ENCODE peak calls at places on chromosomes 7 and 10, in nine cellular contexts. P is tibial nerve, I is IMR-90, F is HCT116, B is sigmoid colon, A is uterus, H is testis, Y is right lobe of liver, M is body of pancreas. G is an unnamed sample.

GRCh38 chr7:138338361-138338760 is 121.7 kb upstream of the TRIM24 start:
- DNase-seq in I (no peak), B (peak; percentile 65), M (peak; percentile 23), P (peak; percentile 16), A (peak; percentile 15), F (no peak), H (peak; percentile 63), Y (peak; percentile 63), G (peak; percentile 57)

GRCh38 chr10:132591166-132591971 is 53.8 kb downstream of the INPP5A start:
- DNase-seq in F (no peak), Y (peak; percentile 86), P (no peak), A (no peak), B (peak; percentile 75), H (no peak), I (peak; percentile 66), M (peak; percentile 83), G (peak; percentile 47)

GRCh38 chr10:12214763-12215218 is 18.8 kb downstream of the CDC123 start:
- DNase-seq in P (no peak), I (peak; percentile 64), A (no peak), Y (no peak), M (peak; percentile 51), F (no peak), B (no peak), H (peak; percentile 43), G (peak; percentile 19)

GRCh38 chr7:25862254-25862992 is 289.6 kb upstream of the NFE2L3 start:
- DNase-seq in Y (peak; percentile 77), M (peak; percentile 81), P (peak; percentile 97), B (peak; percentile 95), A (peak; percentile 89), F (peak; percentile 100), H (peak; percentile 89), I (peak; percentile 100), G (peak; percentile 41)

GRCh38 chr10:11530806-11531205 is 80.6 kb downstream of the USP6NL start:
- DNase-seq in P (no peak), I (no peak), H (no peak), A (no peak), B (no peak), Y (no peak), M (no peak), F (no peak), G (no peak)

GRCh38 chr7:150727381-150727780 is 9.8 kb upstream of the GIMAP5 start:
- DNase-seq in B (no peak), H (no peak), M (peak; percentile 85), Y (no peak), I (no peak), F (no peak), P (no peak), A (no peak), G (no peak)

GRCh38 chr7:30091431-30092386 is 43.1 kb upstream of the MTURN start:
- DNase-seq in A (no peak), H (no peak), Y (no peak), I (peak; percentile 84), B (no peak), F (no peak), P (no peak), M (no peak), G (no peak)

GRCh38 chr10:61975107-61975932 is 73.8 kb downstream of the ARID5B start:
- DNase-seq in P (no peak), B (no peak), M (no peak), Y (no peak), F (no peak), A (no peak), I (peak; percentile 88), H (no peak), G (no peak)

GRCh38 chr7:2611921-2612320 is 19.9 kb upstream of the TTYH3 start:
- DNase-seq in B (no peak), H (no peak), Y (no peak), P (no peak), A (no peak), F (no peak), I (no peak), M (no peak), G (no peak)
- H3K27ac ChIP-seq in B (no peak overlapping the region), H (no peak overlapping the region), Y (no peak overlapping the region), P (no peak overlapping the region), A (no peak overlapping the region), F (no peak overlapping the region), I (no peak overlapping the region), M (no peak overlapping the region), G (no peak overlapping the region)

DNA sequence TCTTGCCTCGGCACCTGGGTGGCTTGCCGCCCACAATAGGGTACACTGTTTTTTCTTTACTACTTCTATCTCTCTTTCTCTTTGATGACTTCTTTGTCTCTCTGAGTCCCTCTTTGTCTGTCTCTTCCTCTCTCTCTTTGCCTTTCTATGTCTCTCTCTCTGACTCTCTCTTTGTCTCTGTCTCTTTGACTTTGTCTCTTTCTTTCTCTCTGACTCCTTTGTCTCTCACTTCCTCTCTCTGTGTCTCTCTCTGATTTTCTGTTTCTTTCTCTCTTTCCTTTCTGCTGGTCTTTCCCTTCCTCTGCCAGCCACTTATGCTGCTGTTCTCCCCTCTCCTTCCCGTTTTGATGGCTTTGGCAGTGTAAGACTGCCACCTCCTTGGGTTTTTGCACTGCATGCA is 5.1 kb downstream of the GALNT11 start:
- DNase-seq in P (no peak), B (no peak), Y (no peak), I (no peak), A (no peak), H (no peak), F (no peak), M (no peak), G (no peak)
- TF ChIP-seq POLR2A in P (no peak), B (no peak), Y (no peak), I (no peak), A (no peak), H (no peak), F (no peak), M (no peak), G (no peak)

GRCh38 chr10:59362991-59363390 is 642 bp upstream of the FAM13C start:
- DNase-seq in I (peak; percentile 33), Y (peak; percentile 75), B (peak; percentile 90), H (peak; percentile 89), F (no peak), M (peak; percentile 64), P (peak; percentile 32), A (peak; percentile 68), G (peak; percentile 78)

GRCh38 chr10:59361659-59362183 is 628 bp downstream of the FAM13C start:
- DNase-seq in Y (no peak), F (no peak), B (no peak), A (no peak), M (no peak), H (no peak), I (peak; percentile 4), P (no peak), G (no peak)

GRCh38 chr10:59360605-59361515 is 1.5 kb downstream of the FAM13C start:
- DNase-seq in F (no peak), M (no peak), P (no peak), H (no peak), B (no peak), A (no peak), Y (no peak), I (no peak), G (peak; percentile 58)

GRCh38 chr10:59363446-59363958 is 1.2 kb upstream of the FAM13C start:
- DNase-seq in I (no peak), A (no peak), F (no peak), P (no peak), M (no peak), H (no peak), B (no peak), Y (no peak), G (no peak)

DNA sequence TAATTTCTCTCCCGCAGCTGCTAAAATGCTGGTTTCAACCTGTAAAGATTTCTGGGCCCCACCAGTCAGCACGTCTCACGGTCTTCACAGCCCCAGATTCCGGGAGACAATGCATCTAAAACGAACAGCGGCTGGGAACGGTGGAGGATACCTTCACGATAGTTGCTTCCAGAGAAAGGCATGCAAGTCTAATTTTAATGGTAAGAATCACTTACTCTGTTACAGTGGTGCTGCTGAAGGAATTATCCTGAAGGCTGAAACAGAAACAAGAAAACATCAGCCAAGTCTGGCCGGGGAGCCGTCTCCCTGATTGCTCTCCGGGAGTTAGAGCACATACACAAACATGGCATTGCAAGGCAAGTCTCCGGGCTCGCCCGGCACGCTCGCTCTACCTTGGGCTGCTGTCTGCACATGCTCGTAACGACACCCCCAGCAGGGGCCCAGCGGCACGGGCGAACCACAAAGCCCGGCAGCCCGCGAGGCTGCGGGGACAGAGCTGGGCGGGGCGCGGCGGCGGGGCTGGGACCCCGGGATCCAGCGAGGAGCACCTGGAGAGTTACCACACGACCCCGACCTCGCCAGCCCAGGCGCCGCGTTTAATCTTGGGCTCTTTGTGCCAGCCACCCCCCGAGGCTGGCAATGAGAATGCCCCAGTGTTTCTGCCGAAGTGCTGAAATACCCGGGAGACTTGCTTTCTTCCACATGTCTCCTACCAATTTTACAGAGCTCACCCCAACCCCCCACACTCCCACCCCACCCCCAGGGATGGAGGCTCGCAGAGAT is at the start of gene FAM13C:
- DNase-seq in M (peak; percentile 73), Y (peak; percentile 82), I (peak; percentile 63), P (no peak), F (no peak), B (peak; percentile 86), A (peak; percentile 61), H (peak; percentile 87), G (peak; percentile 78)
- H3K4me3 ChIP-seq in M (no peak within 1 kb of the TSS), Y (peak within 1 kb of the TSS; percentile 56), I (peak within 1 kb of the TSS; percentile 84), P (peak within 1 kb of the TSS; percentile 50), F (no peak within 1 kb of the TSS), B (peak within 1 kb of the TSS; percentile 70), A (peak within 1 kb of the TSS; percentile 44), H (peak within 1 kb of the TSS; percentile 69), G (peak within 1 kb of the TSS; percentile 49)

DNA sequence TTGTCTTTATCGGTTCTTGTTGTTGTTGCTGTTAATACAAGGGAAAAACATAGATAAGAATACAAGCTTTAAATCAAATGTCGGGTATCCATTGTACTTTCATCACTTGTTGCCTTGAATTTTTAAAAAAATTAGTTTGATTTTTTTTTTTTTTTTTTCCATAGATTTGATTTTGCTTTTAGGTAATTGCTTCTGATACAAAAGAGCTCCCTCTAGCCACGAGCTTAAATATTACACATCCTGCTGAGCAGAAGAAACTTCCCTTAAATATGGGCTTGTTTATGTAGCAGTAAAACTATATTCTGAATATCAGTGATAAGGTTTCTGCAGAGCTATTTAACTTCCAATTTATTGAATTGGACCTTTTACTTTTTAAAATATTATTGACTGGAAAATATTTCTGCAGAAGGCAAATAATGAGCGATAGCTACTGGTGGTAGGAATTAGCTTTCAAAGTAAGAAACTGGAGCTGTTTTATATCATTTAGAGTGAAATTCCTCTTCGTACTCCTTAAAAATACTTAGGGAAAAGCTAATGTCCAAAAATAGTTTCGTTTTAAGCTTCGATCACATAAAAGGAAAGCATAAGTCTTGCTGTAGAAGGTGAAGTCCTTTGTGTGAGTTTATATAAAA is 216.9 kb downstream of the POLR1F start:
- DNase-seq in I (peak; percentile 66), M (no peak), Y (no peak), P (no peak), A (no peak), B (no peak), H (peak; percentile 25), F (peak; percentile 28), G (no peak)
- H3K27ac ChIP-seq in I (no peak overlapping the region), M (no peak overlapping the region), Y (no peak overlapping the region), P (no peak overlapping the region), A (peak overlapping the region; percentile 70), B (no peak overlapping the region), H (no peak overlapping the region), F (no peak overlapping the region), G (no peak overlapping the region)

G was measured in thyroid gland.